ENCODE peak calls at places on chromosomes 2 and 18, in ten cellular contexts. D, J, S, Y, X, A, F, I, Z and G are unnamed samples.

GRCh38 chr2:230762317-230762896 is 49.8 kb downstream of the CAB39 start:
- DNase-seq in Z (peak; percentile 28), A (no peak), D (no peak), S (no peak), Y (no peak), J (no peak), F (no peak), I (peak; percentile 37), X (no peak), G (peak; percentile 60)

GRCh38 chr18:11972371-11973174 is 8.7 kb upstream of the IMPA2 start:
- DNase-seq in J (no peak), D (no peak), Y (no peak), S (no peak), F (no peak), I (no peak), Z (no peak), A (no peak), X (no peak), G (no peak)

GRCh38 chr2:184598313-184599053 is at the start of gene ZNF804A:
- DNase-seq in X (peak; percentile 63), Z (peak; percentile 4), F (peak; percentile 39), D (peak; percentile 76), A (peak; percentile 25), I (peak; percentile 73), S (peak; percentile 61), Y (no peak), J (peak; percentile 14), G (peak; percentile 60)

GRCh38 chr2:23691106-23691470 is 235.8 kb downstream of the ATAD2B start:
- DNase-seq in Z (no peak), X (no peak), A (no peak), Y (no peak), D (no peak), S (no peak), J (no peak), I (no peak), F (peak; percentile 11), G (no peak)

GRCh38 chr2:120880381-120880780 is 144.7 kb downstream of the GLI2 start:
- DNase-seq in A (no peak), I (peak; percentile 12), F (no peak), X (no peak), Z (no peak), J (no peak), S (no peak), Y (no peak), D (peak; percentile 89), G (no peak)

GRCh38 chr2:174931724-174932123 is 73.5 kb downstream of the CHN1 start:
- DNase-seq in J (no peak), Y (no peak), A (no peak), D (peak; percentile 90), X (no peak), Z (peak; percentile 27), I (no peak), S (peak; percentile 35), F (no peak), G (no peak)

GRCh38 chr18:48787523-48788151 is 163.1 kb downstream of the SMAD7 start:
- DNase-seq in I (no peak), Y (no peak), D (peak; percentile 44), Z (no peak), S (no peak), J (no peak), X (no peak), F (no peak), A (no peak), G (no peak)

GRCh38 chr2:67713376-67713775 is 316.2 kb downstream of the ETAA1 start:
- DNase-seq in X (no peak), I (no peak), J (no peak), Y (no peak), S (no peak), A (no peak), D (no peak), Z (peak; percentile 8), F (no peak), G (no peak)

GRCh38 chr2:158781562-158781961 is 13.6 kb upstream of the DAPL1 start:
- DNase-seq in X (no peak), Z (peak; percentile 91), S (peak; percentile 84), I (no peak), Y (no peak), J (no peak), D (peak; percentile 87), F (no peak), A (no peak), G (no peak)

GRCh38 chr2:127084611-127085031 is 22.3 kb downstream of the BIN1 start:
- DNase-seq in D (peak; percentile 89), S (no peak), J (no peak), F (no peak), Z (no peak), Y (no peak), X (no peak), I (no peak), A (no peak), G (no peak)

GRCh38 chr2:191376981-191377629 is 131.9 kb downstream of the MYO1B start:
- DNase-seq in I (no peak), Z (peak; percentile 86), X (no peak), S (peak; percentile 94), Y (peak; percentile 70), F (peak; percentile 60), A (peak; percentile 68), J (peak; percentile 70), D (peak; percentile 97), G (peak; percentile 30)

GRCh38 chr2:52629531-52629930 is 1138.1 kb upstream of the CHAC2 start:
- DNase-seq in Y (no peak), Z (no peak), X (no peak), J (no peak), S (no peak), D (no peak), I (no peak), A (no peak), F (no peak), G (no peak)

GRCh38 chr18:64966667-64967066 is 784.1 kb upstream of the CDH7 start:
- DNase-seq in Z (no peak), S (no peak), I (peak; percentile 16), X (no peak), F (no peak), D (peak; percentile 2), J (peak; percentile 33), Y (no peak), A (peak; percentile 24), G (no peak)

GRCh38 chr2:146984014-146984413 is 860.8 kb upstream of the ACVR2A start:
- DNase-seq in X (no peak), A (no peak), Y (no peak), F (no peak), Z (no peak), I (no peak), S (no peak), J (no peak), D (no peak), G (no peak)

GRCh38 chr2:72988726-72989273 is 71.5 kb downstream of the EMX1 start:
- DNase-seq in S (no peak), X (peak; percentile 32), D (no peak), Z (no peak), I (no peak), F (no peak), A (peak; percentile 3), J (no peak), Y (no peak), G (no peak)

GRCh38 chr2:149799296-149799695 is 211.7 kb upstream of the MMADHC start:
- DNase-seq in J (no peak), A (no peak), F (no peak), Z (peak; percentile 16), D (peak; percentile 9), X (no peak), Y (no peak), I (peak; percentile 55), S (peak; percentile 59), G (peak; percentile 6)

GRCh38 chr2:134778372-134778771 is 59.6 kb upstream of the TMEM163 start:
- DNase-seq in A (no peak), F (no peak), Z (no peak), I (no peak), Y (no peak), S (no peak), J (no peak), X (no peak), D (no peak), G (no peak)

GRCh38 chr2:202870431-202871160 is 970 bp downstream of the ICA1L start:
- DNase-seq in F (peak; percentile 64), Z (peak; percentile 84), Y (no peak), A (peak; percentile 50), S (peak; percentile 32), X (peak; percentile 83), D (peak; percentile 49), I (peak; percentile 80), J (peak; percentile 60), G (peak; percentile 78)
- TF ChIP-seq CTCF in F (no peak), Z (peak; percentile 50), Y (peak; percentile 48), A (peak; percentile 31), S (peak; percentile 40), X (peak; percentile 65), D (peak; percentile 57), I (peak; percentile 79), J (peak; percentile 61), G (peak; percentile 72)

GRCh38 chr2:2877427-2877826 is 500.2 kb downstream of the EIPR1 start:
- DNase-seq in J (no peak), Z (no peak), D (no peak), A (no peak), Y (no peak), X (no peak), S (no peak), F (no peak), I (no peak), G (no peak)

GRCh38 chr2:2879776-2880175 is 497.8 kb downstream of the EIPR1 start:
- DNase-seq in S (no peak), I (no peak), A (no peak), X (no peak), Y (no peak), D (no peak), Z (no peak), J (no peak), F (no peak), G (peak; percentile 58)

GRCh38 chr2:2880938-2881337 is 496.7 kb downstream of the EIPR1 start:
- DNase-seq in I (no peak), S (no peak), X (no peak), F (no peak), D (no peak), A (no peak), Z (no peak), J (no peak), Y (no peak), G (no peak)

GRCh38 chr2:2881507-2881906 is 496.1 kb downstream of the EIPR1 start:
- DNase-seq in J (no peak), I (no peak), D (no peak), S (no peak), Y (no peak), Z (no peak), F (no peak), A (no peak), X (no peak), G (no peak)

GRCh38 chr2:2879071-2879470 is 498.5 kb downstream of the EIPR1 start:
- DNase-seq in X (no peak), Z (no peak), D (no peak), Y (no peak), S (no peak), A (no peak), I (no peak), J (no peak), F (no peak), G (no peak)
- H3K4me3 ChIP-seq in X (no peak overlapping the region), Z (no peak overlapping the region), D (no peak overlapping the region), Y (no peak overlapping the region), S (no peak overlapping the region), A (no peak overlapping the region), I (no peak overlapping the region), J (no peak overlapping the region), F (no peak overlapping the region), G (no peak overlapping the region)

GRCh38 chr2:117888897-117889296 is 74.4 kb downstream of the DDX18 start:
- DNase-seq in S (no peak), X (no peak), F (no peak), J (no peak), D (no peak), Y (no peak), I (peak; percentile 71), Z (no peak), A (no peak), G (peak; percentile 5)
- TF ChIP-seq CTCF in S (no peak), X (no peak), F (no peak), J (no peak), D (no peak), Y (no peak), I (no peak), Z (no peak), A (no peak), G (no peak)

GRCh38 chr2:172098287-172098649 is 4.4 kb downstream of the DLX2 start:
- DNase-seq in X (peak; percentile 51), I (no peak), Z (no peak), Y (no peak), A (no peak), J (no peak), F (no peak), S (no peak), D (no peak), G (no peak)
- H3K4me3 ChIP-seq in X (no peak overlapping the region), I (no peak overlapping the region), Z (no peak overlapping the region), Y (peak overlapping the region; percentile 81), A (no peak overlapping the region), J (no peak overlapping the region), F (no peak overlapping the region), S (peak overlapping the region; percentile 53), D (no peak overlapping the region), G (no peak overlapping the region)